ENCODE peak calls at places on chromosomes 12 and 14, in five cellular contexts. W, Y, M, Q and F are unnamed samples. For H3K4me1, the result is how much of the 10 kb centered on the place peaks cover.

GRCh38 chr14:28765169-28765906 is 1.2 kb upstream of the FOXG1 start:
- DNase-seq in W (no peak), Y (no peak), M (no peak), Q (no peak), F (no peak)

GRCh38 chr12:121996050-121996944 is 25.4 kb upstream of the BCL7A start:
- DNase-seq in W (no peak), Y (no peak), M (no peak), Q (peak), F (no peak)

GRCh38 chr14:50773632-50774541 is 57.1 kb downstream of the NIN start:
- DNase-seq in W (no peak), Y (peak), M (peak), Q (peak), F (no peak)

GRCh38 chr12:106051853-106052531 is 86.8 kb downstream of the NUAK1 start:
- DNase-seq in W (no peak), Y (no peak), M (no peak), Q (no peak), F (no peak)

GRCh38 chr12:11545438-11546330 is 103.8 kb upstream of the ETV6 start:
- DNase-seq in W (no peak), Y (no peak), M (no peak), Q (peak), F (no peak)

GRCh38 chr12:52046859-52047258 is 4.4 kb upstream of the NR4A1 start:
- DNase-seq in W (no peak), Y (no peak), M (no peak), Q (no peak), F (no peak)

GRCh38 chr12:116143883-116144266 is 133.6 kb downstream of the MED13L start:
- DNase-seq in W (no peak), Y (no peak), M (no peak), Q (peak), F (no peak)

GRCh38 chr12:101619868-101620761 is 25.3 kb downstream of the MYBPC1 start:
- DNase-seq in W (no peak), Y (no peak), M (peak), Q (no peak), F (no peak)

GRCh38 chr14:100592461-100592871 is 5.2 kb upstream of the BEGAIN start:
- DNase-seq in W (no peak), Y (peak), M (no peak), Q (no peak), F (peak)

GRCh38 chr12:58873496-58873895 is 46.8 kb downstream of the LRIG3 start:
- DNase-seq in W (no peak), Y (no peak), M (no peak), Q (no peak), F (no peak)

GRCh38 chr12:26527702-26528101 is 305.3 kb downstream of the ITPR2 start:
- DNase-seq in W (no peak), Y (no peak), M (no peak), Q (no peak), F (no peak)

DNA sequence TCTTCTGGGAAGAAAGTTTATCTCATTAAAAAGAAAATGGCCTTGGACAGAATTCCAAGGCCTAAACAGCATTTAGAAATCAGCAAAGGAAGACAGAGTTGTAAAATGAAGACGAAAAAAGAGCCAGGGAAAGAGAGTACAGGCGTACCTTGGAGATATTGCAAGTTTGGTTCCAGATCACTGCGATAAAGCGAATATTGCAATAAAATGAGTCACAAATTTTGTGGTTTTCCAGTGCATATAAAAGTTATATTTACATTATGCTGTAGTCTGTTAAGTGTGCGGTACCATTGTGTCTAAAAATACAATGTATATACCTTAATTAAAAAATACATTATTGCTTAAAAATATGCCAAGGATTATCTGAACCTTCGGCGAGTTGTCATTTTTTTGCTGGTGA is 9.0 kb downstream of the PCNX1 start:
- DNase-seq in W (no peak), Y (no peak), M (no peak), Q (no peak), F (no peak)
- H3K4me1 ChIP-seq in W (half or more), Y (under half), M (under half), Q (under half), F (under half)

GRCh38 chr14:105064721-105065143 is 498 bp downstream of the GPR132 start:
- DNase-seq in W (no peak), Y (no peak), M (no peak), Q (no peak), F (peak)

GRCh38 chr14:105065280-105066228 is at the start of gene GPR132:
- DNase-seq in W (peak), Y (no peak), M (peak), Q (peak), F (peak)

GRCh38 chr14:105062048-105062433 is 3.2 kb downstream of the GPR132 start:
- DNase-seq in W (no peak), Y (no peak), M (no peak), Q (no peak), F (no peak)

GRCh38 chr14:105063041-105063440 is 2.2 kb downstream of the GPR132 start:
- DNase-seq in W (no peak), Y (no peak), M (no peak), Q (no peak), F (no peak)

DNA sequence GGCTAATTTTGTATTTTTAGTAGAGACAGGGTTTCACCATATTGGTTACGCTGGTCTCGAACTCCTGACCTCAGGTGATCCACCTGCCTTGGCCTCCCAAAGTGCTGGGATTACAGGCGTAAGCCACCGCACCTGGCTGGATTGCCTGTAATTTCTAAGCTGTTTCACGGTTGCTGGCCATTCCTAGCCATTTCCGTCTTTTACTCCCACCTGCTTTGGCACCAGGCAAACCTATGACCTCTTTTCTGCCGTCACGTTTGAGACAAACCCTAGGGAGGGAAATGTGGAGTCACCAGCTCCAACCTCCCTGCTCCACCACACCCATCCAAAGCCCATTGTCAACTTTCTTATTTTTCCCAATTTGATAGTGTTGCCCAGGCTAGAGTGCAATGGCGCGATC is 1.2 kb downstream of the GPR132 start:
- DNase-seq in W (no peak), Y (no peak), M (no peak), Q (no peak), F (peak)
- H3K4me3 ChIP-seq in W (peak), Y (peak), M (peak), Q (no peak), F (no peak)

GRCh38 chr14:21781543-21781942 is 107.9 kb upstream of the OR4E1 start:
- DNase-seq in W (no peak), Y (no peak), M (no peak), Q (no peak), F (no peak)

DNA sequence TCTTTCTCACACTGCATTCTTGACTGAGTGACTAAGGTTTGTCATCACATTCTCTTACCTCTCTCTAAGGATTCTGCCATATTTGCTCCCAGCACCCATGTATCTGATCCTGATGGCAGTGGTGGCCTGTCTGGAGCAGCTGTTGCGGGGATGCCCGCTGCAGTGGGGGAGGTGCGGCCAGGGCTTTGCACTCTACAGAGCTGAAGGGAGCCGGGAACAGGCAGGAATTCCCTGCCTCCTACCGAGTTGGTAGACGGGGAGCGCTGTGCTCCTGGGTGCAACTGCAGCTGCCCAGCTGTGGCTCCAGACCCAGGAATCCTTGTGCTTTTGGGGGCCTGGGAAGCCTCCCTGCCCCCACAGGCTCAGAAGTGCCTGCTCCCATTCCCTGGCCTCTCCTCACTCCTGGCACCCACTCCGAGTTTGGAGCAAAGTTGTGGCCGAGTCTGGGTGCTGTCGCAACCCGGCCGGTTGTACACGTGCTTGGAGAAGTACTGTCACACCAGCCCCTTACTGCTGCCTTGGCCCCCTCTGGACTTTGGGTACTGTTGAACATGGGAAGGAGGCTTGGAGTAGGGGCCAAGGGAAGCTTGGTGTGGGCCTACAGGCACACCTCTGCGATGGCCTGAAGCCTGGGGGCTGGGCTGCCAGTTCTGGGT is 106.9 kb upstream of the OR4E1 start:
- DNase-seq in W (no peak), Y (no peak), M (no peak), Q (no peak), F (peak)
- TF ChIP-seq CTCF in W (no peak), Y (no peak), M (no peak), Q (no peak), F (no peak)

DNA sequence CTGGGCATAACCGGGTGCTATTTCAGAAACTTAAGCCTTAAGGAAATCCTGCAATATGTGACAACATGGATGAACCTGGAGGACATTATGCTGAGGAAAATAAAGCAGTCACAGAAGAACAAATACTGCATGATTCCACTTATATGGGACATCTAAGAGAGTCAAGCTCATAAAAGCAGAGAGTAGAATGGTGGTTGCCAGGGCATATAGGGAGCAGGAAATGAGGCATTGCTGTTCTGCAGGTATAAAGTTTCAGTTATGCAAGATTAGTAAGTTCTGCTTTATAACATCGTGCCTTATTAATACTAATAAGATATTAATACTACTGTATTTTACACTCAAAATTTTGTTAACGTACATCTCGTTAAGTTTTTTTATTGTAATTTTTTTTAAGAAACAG is 124.2 kb upstream of the ATF1 start:
- DNase-seq in W (no peak), Y (no peak), M (no peak), Q (no peak), F (no peak)
- H3K4me1 ChIP-seq in W (under half), Y (under half), M (under half), Q (under half), F (under half)

GRCh38 chr12:53336137-53336785 is at the start of gene SP7:
- DNase-seq in W (no peak), Y (no peak), M (no peak), Q (no peak), F (no peak)

GRCh38 chr12:53334822-53335221 is 1.3 kb downstream of the SP7 start:
- DNase-seq in W (no peak), Y (no peak), M (no peak), Q (no peak), F (no peak)

GRCh38 chr12:53338916-53339315 is 2.8 kb upstream of the SP7 start:
- DNase-seq in W (no peak), Y (no peak), M (no peak), Q (no peak), F (no peak)

GRCh38 chr12:53340398-53340797 is 4.2 kb upstream of the SP7 start:
- DNase-seq in W (no peak), Y (no peak), M (no peak), Q (no peak), F (no peak)

DNA sequence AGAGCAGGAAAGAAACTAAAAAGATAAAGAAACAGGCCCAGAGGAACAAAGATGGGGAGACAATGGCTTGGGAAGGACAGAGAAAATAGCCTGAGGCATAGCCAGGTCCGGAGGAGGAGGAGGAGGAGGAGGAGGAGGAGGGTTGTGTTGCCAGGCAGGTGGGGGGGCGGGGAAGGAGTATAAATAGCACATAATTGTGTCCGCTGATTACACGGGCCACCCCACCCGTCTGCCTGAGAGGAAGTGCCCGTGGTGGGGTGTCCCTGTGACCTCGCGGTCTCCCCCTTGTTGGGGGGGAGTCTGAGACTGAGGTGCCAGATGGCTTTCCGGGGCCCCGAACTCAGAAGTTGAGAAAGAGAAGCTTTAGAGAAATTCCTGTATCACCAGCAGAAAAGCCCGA is 1.8 kb upstream of the SP7 start:
- DNase-seq in W (no peak), Y (no peak), M (no peak), Q (no peak), F (no peak)
- H3K4me3 ChIP-seq in W (no peak), Y (no peak), M (no peak), Q (no peak), F (no peak)

GRCh38 chr14:61185534-61185933 is 95.6 kb downstream of the TMEM30B start:
- DNase-seq in W (no peak), Y (no peak), M (no peak), Q (no peak), F (no peak)
- TF ChIP-seq CTCF in W (no peak), Y (no peak), M (no peak), Q (no peak), F (no peak)

DNA sequence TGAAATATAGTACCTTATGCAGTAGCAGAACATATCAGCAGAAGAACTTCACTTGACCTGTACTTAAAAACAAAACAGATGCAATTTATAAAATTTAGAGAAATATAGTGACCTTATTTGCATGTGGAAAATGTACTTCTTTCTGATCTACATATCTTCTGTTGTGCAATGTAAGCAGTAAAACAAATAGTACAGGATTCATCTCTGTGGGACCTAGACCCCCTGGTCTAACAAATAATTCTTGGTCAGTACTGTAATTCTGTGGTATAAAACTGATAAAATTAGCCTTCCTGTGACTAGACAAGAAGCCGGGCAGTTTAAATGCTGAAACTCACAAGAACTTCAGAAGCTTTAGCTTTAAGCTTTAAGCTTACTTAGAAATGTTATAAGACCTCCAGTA is 21.6 kb downstream of the HIF1A start:
- DNase-seq in W (no peak), Y (no peak), M (no peak), Q (no peak), F (no peak)
- H3K4me1 ChIP-seq in W (half or more), Y (under half), M (under half), Q (under half), F (under half)

DNA sequence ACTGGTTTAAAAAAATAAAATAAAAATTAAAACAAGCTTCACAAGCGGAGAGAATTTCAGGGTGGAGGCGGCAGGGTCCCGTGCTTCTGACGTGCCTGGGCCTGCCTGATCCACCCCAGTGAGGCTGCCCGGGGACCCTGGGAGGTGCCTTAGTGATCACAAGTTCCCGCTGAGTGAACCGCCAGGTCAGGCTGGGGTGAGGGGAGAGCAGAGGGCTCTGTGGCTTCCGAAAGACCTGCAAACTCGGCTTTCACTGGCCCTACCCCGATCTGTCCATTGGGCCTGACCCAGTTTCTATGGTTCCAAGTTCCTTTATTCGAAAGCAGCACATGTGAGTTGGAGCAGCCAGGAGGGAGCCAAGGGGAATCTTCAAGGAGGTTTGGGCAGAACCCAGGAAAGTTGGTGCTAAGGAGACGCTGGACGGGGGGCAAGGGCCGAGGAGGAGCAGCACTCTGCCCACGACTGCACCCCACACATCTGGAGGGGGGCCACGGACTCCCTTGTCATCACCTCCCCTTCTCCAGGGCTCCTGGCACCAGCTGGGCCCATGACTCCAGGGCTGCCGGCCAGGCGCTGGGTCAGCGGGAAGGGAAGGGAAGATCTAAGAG is 12.9 kb downstream of the MMP14 start:
- DNase-seq in W (peak), Y (peak), M (peak), Q (no peak), F (no peak)
- H3K4me3 ChIP-seq in W (no peak), Y (peak), M (no peak), Q (no peak), F (no peak)

DNA sequence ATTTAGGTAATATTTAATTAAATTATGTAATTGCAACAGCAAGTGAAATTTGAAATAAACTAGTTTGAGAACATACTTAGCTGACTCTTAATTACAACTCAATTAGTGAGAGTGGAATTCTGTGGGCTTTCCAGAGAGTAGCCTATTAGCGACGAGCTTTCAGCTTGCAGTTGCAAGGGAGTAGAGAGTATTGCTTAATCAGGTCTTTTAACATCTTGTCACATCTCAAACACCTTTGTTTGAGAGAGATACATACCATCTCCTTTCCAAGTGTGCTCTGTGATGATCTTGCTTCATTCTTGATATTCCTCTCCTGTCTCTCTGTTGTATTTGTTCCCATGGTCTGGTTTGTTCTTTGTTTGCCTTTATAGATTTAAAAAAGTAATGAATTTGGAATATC is 7.7 kb downstream of the PPP4R4 start:
- DNase-seq in W (no peak), Y (no peak), M (no peak), Q (no peak), F (no peak)
- TF ChIP-seq CTCF in W (no peak), Y (no peak), M (no peak), Q (no peak), F (no peak)

GRCh38 chr12:31728289-31728916 is 418 bp downstream of the AMN1 start:
- DNase-seq in W (peak), Y (no peak), M (peak), Q (no peak), F (no peak)
- H3K4me1 ChIP-seq in W (under half), Y (under half), M (under half), Q (under half), F (under half)